ENCODE peak calls at places on chromosomes 7 and 10, in eight cellular contexts. O is fibroblast of lung, L is fibroblast of the aortic adventitia, M is AG10803, T is right atrium auricular region, F is fibroblast of pulmonary artery, G is astrocyte, E is prostate gland. N is an unnamed sample.

GRCh38 chr7:47191316-47191715 is 390.6 kb downstream of the TNS3 start:
- DNase-seq in T (no peak), E (no peak), G (no peak), F (no peak), L (no peak), O (no peak), M (no peak), N (no peak)

GRCh38 chr10:49068209-49068608 is 47.1 kb downstream of the VSTM4 start:
- DNase-seq in M (no peak), E (no peak), O (no peak), T (no peak), F (no peak), G (no peak), L (no peak), N (no peak)

GRCh38 chr7:43721193-43721806 is 8.0 kb downstream of the COA1 start:
- DNase-seq in L (peak), T (no peak), M (peak), G (peak), F (peak), O (peak), E (peak), N (peak)

GRCh38 chr10:132609211-132609610 is 71.6 kb downstream of the INPP5A start:
- DNase-seq in E (no peak), M (no peak), F (no peak), T (no peak), G (no peak), O (no peak), L (no peak), N (no peak)

GRCh38 chr10:5266804-5267203 is 70.2 kb downstream of the AKR1C4 start:
- DNase-seq in G (no peak), T (no peak), E (no peak), O (no peak), F (no peak), M (no peak), L (no peak), N (no peak)

GRCh38 chr10:130470286-130470685 is 334.1 kb downstream of the GLRX3 start:
- DNase-seq in E (no peak), G (no peak), T (no peak), L (no peak), F (no peak), O (no peak), M (no peak), N (no peak)

GRCh38 chr7:74220229-74220628 is 10.4 kb downstream of the LAT2 start:
- DNase-seq in G (no peak), O (no peak), E (no peak), L (no peak), F (no peak), M (no peak), T (no peak), N (no peak)

GRCh38 chr7:29288534-29289091 is 94.0 kb downstream of the CHN2 start:
- DNase-seq in E (no peak), T (no peak), G (no peak), M (no peak), L (no peak), F (no peak), O (no peak), N (no peak)

GRCh38 chr7:112069879-112070321 is 136.3 kb downstream of the DOCK4 start:
- DNase-seq in F (peak), G (peak), T (no peak), L (no peak), O (peak), E (no peak), M (peak), N (peak)

GRCh38 chr7:94183289-94183749 is 179.2 kb upstream of the BET1 start:
- DNase-seq in G (peak), E (no peak), T (no peak), O (peak), F (peak), L (peak), M (peak), N (peak)

GRCh38 chr10:94103902-94104301 is 110.2 kb downstream of the PLCE1 start:
- DNase-seq in M (peak), G (peak), F (peak), E (no peak), T (no peak), O (peak), L (no peak), N (peak)

GRCh38 chr7:2251841-2252771 is 10.1 kb downstream of the NUDT1 start:
- DNase-seq in T (no peak), E (no peak), M (no peak), O (no peak), F (no peak), L (no peak), G (no peak), N (no peak)

GRCh38 chr7:2247141-2247985 is 5.3 kb downstream of the NUDT1 start:
- DNase-seq in G (no peak), T (no peak), O (no peak), L (peak), M (no peak), F (no peak), E (no peak), N (peak)

GRCh38 chr7:2245883-2246679 is 4.1 kb downstream of the NUDT1 start:
- DNase-seq in T (no peak), F (peak), M (no peak), L (no peak), O (no peak), G (no peak), E (no peak), N (peak)

GRCh38 chr7:2249744-2250323 is 7.8 kb downstream of the NUDT1 start:
- DNase-seq in F (no peak), G (no peak), O (no peak), E (no peak), T (no peak), L (no peak), M (no peak), N (no peak)

GRCh38 chr7:2248984-2249694 is 7.1 kb downstream of the NUDT1 start:
- DNase-seq in T (peak), G (peak), M (peak), O (peak), F (peak), L (peak), E (no peak), N (peak)
- TF ChIP-seq CTCF in T (peak), G (peak), M (peak), O (no peak), F (peak), L (no peak), E (peak), N (peak)

GRCh38 chr7:157033483-157034473 is 23.3 kb upstream of the MNX1 start:
- DNase-seq in M (no peak), E (no peak), T (no peak), F (no peak), L (no peak), G (no peak), O (no peak), N (no peak)
- H3K4me3 ChIP-seq in M (no peak), E (no peak), T (no peak), F (no peak), L (no peak), G (no peak), O (no peak), N (no peak)

GRCh38 chr7:78563186-78563585 is 764.6 kb downstream of the PHTF2 start:
- DNase-seq in G (no peak), L (no peak), E (no peak), T (no peak), O (no peak), F (no peak), M (no peak), N (no peak)

GRCh38 chr7:78562191-78562590 is 763.6 kb downstream of the PHTF2 start:
- DNase-seq in L (no peak), G (no peak), F (no peak), T (no peak), O (peak), M (peak), E (no peak), N (no peak)

DNA sequence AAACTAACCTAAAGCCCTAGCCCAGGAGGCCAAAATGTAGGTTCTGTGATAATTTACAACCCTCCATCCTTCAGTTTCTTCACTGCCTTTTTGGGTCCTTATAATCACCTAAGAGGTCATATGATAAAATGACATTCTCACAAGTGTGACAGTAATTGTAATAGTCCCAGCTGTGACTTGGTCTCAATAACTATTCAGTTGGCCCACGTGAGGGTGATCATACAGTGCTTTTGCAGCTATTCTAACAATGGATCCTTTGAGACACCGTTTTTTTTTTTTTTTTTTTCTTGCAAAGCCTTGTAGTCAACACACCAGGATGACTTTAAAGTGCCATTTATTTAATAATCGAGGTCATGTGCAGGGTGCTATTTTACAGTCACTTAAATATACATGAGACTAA is 760.0 kb downstream of the PHTF2 start:
- DNase-seq in O (no peak), G (no peak), T (no peak), F (no peak), M (no peak), L (no peak), E (no peak), N (no peak)
- TF ChIP-seq CTCF in O (no peak), G (no peak), T (no peak), F (no peak), M (no peak), L (no peak), E (no peak), N (no peak)

GRCh38 chr10:52483587-52483986 is 169.5 kb downstream of the DKK1 start:
- DNase-seq in L (no peak), E (no peak), M (no peak), G (no peak), F (no peak), T (no peak), O (no peak), N (no peak)
- H3K4me3 ChIP-seq in L (no peak), E (no peak), M (no peak), G (no peak), F (no peak), T (no peak), O (no peak), N (no peak)

N was measured in choroid plexus epithelial cell.